ENCODE peak calls at places on chromosome 5, in eight cellular contexts. X is HepG2, T is sigmoid colon, N is A549, V is suprapubic skin, G is H1, B is stomach, I is esophagus muscularis mucosa. Z is an unnamed sample.
A peak's percentile ranks its signal among the peaks of the same experiment; 100 is the strongest.

GRCh38 chr5:74409737-74410136 is 230.8 kb downstream of the ENC1 start:
- DNase-seq in X (no peak), B (no peak), N (no peak), I (peak; percentile 42), G (no peak), V (no peak), T (no peak), Z (no peak)

GRCh38 chr5:120446068-120446492 is 18.0 kb upstream of the PRR16 start:
- DNase-seq in V (no peak), G (no peak), N (no peak), B (no peak), I (no peak), T (no peak), X (no peak), Z (no peak)

GRCh38 chr5:173796746-173797495 is 91.2 kb upstream of the CPEB4 start:
- DNase-seq in N (no peak), B (no peak), G (no peak), I (no peak), X (no peak), T (no peak), V (no peak), Z (no peak)

GRCh38 chr5:178385472-178385853 is 152.9 kb upstream of the PHYKPL start:
- DNase-seq in X (no peak), B (no peak), I (no peak), N (no peak), T (peak; percentile 28), G (no peak), V (peak; percentile 13), Z (no peak)

GRCh38 chr5:179553875-179554274 is 3.5 kb downstream of the RUFY1 start:
- DNase-seq in V (no peak), B (no peak), G (no peak), T (no peak), N (no peak), X (peak; percentile 40), I (no peak), Z (no peak)

GRCh38 chr5:53331463-53331862 is 149.0 kb upstream of the FST start:
- DNase-seq in B (no peak), G (no peak), T (no peak), N (no peak), I (no peak), X (no peak), V (no peak), Z (no peak)

GRCh38 chr5:98454407-98454806 is 319.1 kb upstream of the RGMB start:
- DNase-seq in T (no peak), X (no peak), B (no peak), N (no peak), G (no peak), V (no peak), I (no peak), Z (no peak)

GRCh38 chr5:151234476-151235238 is 10.8 kb upstream of the CCDC69 start:
- DNase-seq in N (peak; percentile 25), G (no peak), I (peak; percentile 93), V (peak; percentile 86), X (peak; percentile 85), T (peak; percentile 96), B (peak; percentile 60), Z (peak; percentile 87)

GRCh38 chr5:66829826-66830225 is 233.6 kb downstream of the MAST4 start:
- DNase-seq in V (no peak), G (no peak), T (no peak), N (no peak), X (no peak), B (no peak), I (no peak), Z (no peak)

GRCh38 chr5:138824924-138825863 is 49.9 kb downstream of the LRRTM2 start:
- DNase-seq in G (no peak), N (peak; percentile 33), V (no peak), T (no peak), I (no peak), X (peak; percentile 7), B (no peak), Z (no peak)

GRCh38 chr5:22734907-22735306 is 118.2 kb downstream of the CDH12 start:
- DNase-seq in G (no peak), I (no peak), V (no peak), X (no peak), N (no peak), T (no peak), B (no peak), Z (no peak)

GRCh38 chr5:115702025-115702424 is 76.2 kb upstream of the TMED7 start:
- DNase-seq in T (no peak), V (no peak), I (no peak), G (no peak), N (no peak), B (no peak), X (no peak), Z (no peak)

GRCh38 chr5:171688696-171689495 is 96.7 kb upstream of the SMIM23 start:
- DNase-seq in V (no peak), I (no peak), G (no peak), N (no peak), B (no peak), X (no peak), T (no peak), Z (no peak)

GRCh38 chr5:111383288-111383970 is 128.9 kb downstream of the STARD4 start:
- DNase-seq in G (no peak), B (no peak), I (no peak), N (no peak), X (no peak), T (no peak), V (no peak), Z (no peak)

GRCh38 chr5:156819967-156820581 is 30.0 kb upstream of the PPP1R2B start:
- DNase-seq in X (no peak), N (no peak), I (no peak), V (no peak), G (no peak), T (no peak), B (no peak), Z (no peak)

GRCh38 chr5:68845121-68845520 is 248.7 kb upstream of the SLC30A5 start:
- DNase-seq in V (no peak), G (no peak), I (no peak), T (no peak), N (no peak), B (no peak), X (no peak), Z (no peak)
- TF ChIP-seq EP300 in V (no peak), G (no peak), I (no peak), T (no peak), N (no peak), B (no peak), X (no peak), Z (no peak)

GRCh38 chr5:169350759-169351240 is 49.9 kb upstream of the SLIT3 start:
- DNase-seq in V (peak; percentile 77), G (no peak), T (no peak), B (no peak), N (peak; percentile 93), I (no peak), X (no peak), Z (no peak)
- H3K4me1 ChIP-seq in V (peaks cover 8% of the 10 kb centered on the region), G (no peaks in the 10 kb centered on the region), T (peaks cover 12% of the 10 kb centered on the region), B (no peaks in the 10 kb centered on the region), N (peaks cover 66% of the 10 kb centered on the region), I (peaks cover 6% of the 10 kb centered on the region), X (no peaks in the 10 kb centered on the region), Z (no peaks in the 10 kb centered on the region)

GRCh38 chr5:72427488-72428437 is 79.4 kb downstream of the ZNF366 start:
- DNase-seq in B (no peak), N (no peak), T (no peak), I (no peak), V (no peak), G (no peak), X (no peak), Z (no peak)
- TF ChIP-seq EP300 in B (no peak), N (no peak), T (no peak), I (no peak), V (no peak), G (no peak), X (no peak), Z (no peak)

DNA sequence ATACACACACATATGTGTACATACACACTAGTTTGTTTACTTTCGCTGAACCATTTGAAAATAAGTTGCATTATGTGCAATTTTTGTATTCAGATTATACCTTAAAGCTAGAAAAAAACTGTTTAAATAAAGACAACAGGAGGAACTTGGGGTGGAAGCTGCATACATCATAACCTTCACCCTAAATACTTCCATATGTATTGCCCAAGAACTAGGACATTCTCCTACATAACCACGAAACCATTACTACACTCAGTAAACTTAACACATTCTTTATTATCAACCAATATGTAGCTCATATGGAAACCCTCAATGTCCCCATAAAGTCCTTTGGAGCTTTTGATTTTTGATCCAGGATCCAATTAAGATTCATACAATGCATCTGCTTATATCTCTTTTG is 83.3 kb downstream of the GIN1 start:
- DNase-seq in N (no peak), B (no peak), X (no peak), G (no peak), T (no peak), V (no peak), I (no peak), Z (no peak)
- H3K4me1 ChIP-seq in N (no peaks in the 10 kb centered on the region), B (no peaks in the 10 kb centered on the region), X (no peaks in the 10 kb centered on the region), G (no peaks in the 10 kb centered on the region), T (no peaks in the 10 kb centered on the region), V (no peaks in the 10 kb centered on the region), I (no peaks in the 10 kb centered on the region), Z (no peaks in the 10 kb centered on the region)

DNA sequence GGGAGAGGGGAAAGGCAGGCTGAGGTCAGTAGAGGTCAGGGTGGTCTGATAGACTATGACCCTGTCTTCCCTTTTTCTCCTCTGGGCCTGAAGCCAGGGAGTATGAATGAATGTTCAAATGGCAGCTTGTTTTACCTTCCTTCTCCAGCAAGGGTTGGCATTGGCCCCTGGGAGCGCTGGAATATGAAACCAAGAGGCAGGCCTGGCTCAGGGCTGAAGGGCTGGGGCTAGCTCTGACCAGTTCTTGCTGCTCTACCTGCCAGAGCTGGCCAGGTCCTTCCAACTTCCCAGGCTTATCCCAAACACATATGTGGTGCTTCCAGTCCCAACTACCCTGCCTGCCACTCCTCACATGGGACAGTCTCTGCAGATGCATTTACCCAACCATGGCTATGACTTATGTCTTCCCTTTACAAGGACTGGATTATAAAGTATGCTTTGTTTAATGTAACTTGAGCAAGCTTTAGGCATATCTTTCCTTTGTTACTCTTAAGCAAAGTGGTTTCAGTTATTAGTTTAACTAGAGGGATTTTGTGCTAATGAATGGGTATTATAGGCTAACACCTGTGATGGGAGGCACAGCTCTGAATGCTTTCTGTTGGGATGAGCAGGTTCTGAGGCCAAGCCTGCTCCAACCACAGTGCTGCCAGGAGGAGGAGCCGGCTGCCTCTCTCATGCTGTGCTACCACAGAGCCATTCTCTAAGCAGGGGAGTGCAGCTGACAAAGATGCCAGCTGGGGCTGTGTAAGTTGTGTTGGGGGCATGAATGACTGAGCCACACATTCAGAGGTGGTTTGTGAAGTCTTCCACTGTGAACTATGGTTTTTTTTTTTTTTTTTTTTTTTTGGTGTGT is 6.1 kb downstream of the CCNI2 start:
- DNase-seq in X (peak; percentile 29), B (peak; percentile 78), V (no peak), G (peak; percentile 47), T (peak; percentile 46), N (no peak), I (no peak), Z (no peak)
- TF ChIP-seq EP300 in X (no peak), B (no peak), V (no peak), G (no peak), T (no peak), N (no peak), I (no peak), Z (no peak)

GRCh38 chr5:36885149-36885548 is 8.6 kb downstream of the NIPBL start:
- DNase-seq in V (no peak), B (no peak), T (no peak), I (no peak), G (no peak), N (no peak), X (no peak), Z (no peak)
- H3K4me1 ChIP-seq in V (peaks cover 48% of the 10 kb centered on the region), B (peaks cover 11% of the 10 kb centered on the region), T (peaks cover 78% of the 10 kb centered on the region), I (peaks cover 70% of the 10 kb centered on the region), G (no peaks in the 10 kb centered on the region), N (peaks cover 16% of the 10 kb centered on the region), X (peaks cover 43% of the 10 kb centered on the region), Z (peaks cover 12% of the 10 kb centered on the region)